ENCODE peak calls at places on chromosome 18, in ten cellular contexts. I is tibial artery, F is HCT116, Y is MCF 10A, J is omental fat pad, H is keratinocyte, L is cardiac muscle cell, N is PC-3, C is suprapubic skin, K is CD14-positive monocyte. P is an unnamed sample.

GRCh38 chr18:27746241-27746640 is 430.7 kb downstream of the CDH2 start:
- DNase-seq in L (no peak), J (no peak), I (no peak), C (no peak), H (no peak), Y (no peak), K (no peak), N (no peak), F (no peak), P (no peak)

GRCh38 chr18:49055787-49056186 is 105.0 kb upstream of the SMAD7 start:
- DNase-seq in Y (peak; percentile 75), C (no peak), F (no peak), J (no peak), K (peak; percentile 94), H (no peak), N (peak; percentile 5), I (peak; percentile 87), L (peak; percentile 74), P (peak; percentile 46)

GRCh38 chr18:6835345-6835744 is 105.8 kb downstream of the ARHGAP28 start:
- DNase-seq in H (no peak), Y (no peak), J (no peak), C (no peak), N (peak; percentile 20), I (no peak), L (no peak), F (no peak), K (no peak), P (no peak)

GRCh38 chr18:35055726-35056125 is 14.5 kb downstream of the MAPRE2 start:
- DNase-seq in F (no peak), N (no peak), C (no peak), H (no peak), J (no peak), K (no peak), L (no peak), Y (no peak), I (no peak), P (no peak)

GRCh38 chr18:79609841-79610281 is 69.7 kb upstream of the CTDP1 start:
- DNase-seq in I (no peak), J (no peak), L (no peak), H (no peak), Y (no peak), F (no peak), N (no peak), K (peak; percentile 42), C (peak; percentile 69), P (no peak)

GRCh38 chr18:8368490-8369217 is 240.6 kb upstream of the RAB12 start:
- DNase-seq in F (no peak), Y (no peak), H (no peak), I (no peak), N (no peak), K (no peak), C (no peak), L (no peak), J (no peak), P (no peak)

GRCh38 chr18:79922971-79923411 is 28.5 kb downstream of the SLC66A2 start:
- DNase-seq in N (no peak), L (no peak), J (peak; percentile 2), I (peak; percentile 10), H (no peak), C (peak; percentile 71), Y (no peak), K (peak; percentile 27), F (no peak), P (peak; percentile 13)

GRCh38 chr18:59697236-59697932 is at the start of gene CCBE1:
- DNase-seq in Y (peak; percentile 85), J (peak; percentile 56), C (peak; percentile 85), L (peak; percentile 81), K (no peak), H (no peak), F (peak; percentile 29), N (peak; percentile 84), I (no peak), P (peak; percentile 74)

GRCh38 chr18:13558790-13559189 is 167.6 kb downstream of the FAM210A start:
- DNase-seq in F (no peak), J (no peak), I (no peak), Y (no peak), N (no peak), L (no peak), K (no peak), H (no peak), C (no peak), P (no peak)

GRCh38 chr18:36688020-36688965 is 140.5 kb downstream of the TPGS2 start:
- DNase-seq in F (peak; percentile 52), Y (peak; percentile 75), C (no peak), J (peak; percentile 60), L (peak; percentile 80), N (peak; percentile 66), K (no peak), I (peak; percentile 79), H (no peak), P (peak; percentile 55)

GRCh38 chr18:50115095-50115494 is 79.9 kb downstream of the MYO5B start:
- DNase-seq in K (no peak), H (no peak), N (no peak), J (no peak), F (no peak), L (peak; percentile 52), C (no peak), I (no peak), Y (peak; percentile 53), P (no peak)

GRCh38 chr18:50113726-50114125 is 81.2 kb downstream of the MYO5B start:
- DNase-seq in K (no peak), L (no peak), J (no peak), N (no peak), C (no peak), Y (no peak), F (no peak), H (no peak), I (no peak), P (no peak)

GRCh38 chr18:50107468-50107867 is 87.5 kb downstream of the MYO5B start:
- DNase-seq in H (no peak), C (no peak), L (no peak), J (no peak), Y (no peak), I (no peak), K (no peak), F (no peak), N (no peak), P (no peak)

GRCh38 chr18:50114448-50114847 is 80.5 kb downstream of the MYO5B start:
- DNase-seq in H (no peak), L (no peak), F (no peak), Y (no peak), K (no peak), I (no peak), C (no peak), N (no peak), J (no peak), P (no peak)

GRCh38 chr18:50111398-50111797 is 83.5 kb downstream of the MYO5B start:
- DNase-seq in H (no peak), J (no peak), K (no peak), F (no peak), I (no peak), N (peak; percentile 11), L (no peak), C (no peak), Y (peak; percentile 33), P (no peak)
- TF ChIP-seq CTCF in H (peak; percentile 16), J (no peak), K (no peak), F (peak; percentile 23), I (no peak), N (no peak), L (no peak), C (no peak), Y (peak; percentile 16), P (peak; percentile 26)

DNA sequence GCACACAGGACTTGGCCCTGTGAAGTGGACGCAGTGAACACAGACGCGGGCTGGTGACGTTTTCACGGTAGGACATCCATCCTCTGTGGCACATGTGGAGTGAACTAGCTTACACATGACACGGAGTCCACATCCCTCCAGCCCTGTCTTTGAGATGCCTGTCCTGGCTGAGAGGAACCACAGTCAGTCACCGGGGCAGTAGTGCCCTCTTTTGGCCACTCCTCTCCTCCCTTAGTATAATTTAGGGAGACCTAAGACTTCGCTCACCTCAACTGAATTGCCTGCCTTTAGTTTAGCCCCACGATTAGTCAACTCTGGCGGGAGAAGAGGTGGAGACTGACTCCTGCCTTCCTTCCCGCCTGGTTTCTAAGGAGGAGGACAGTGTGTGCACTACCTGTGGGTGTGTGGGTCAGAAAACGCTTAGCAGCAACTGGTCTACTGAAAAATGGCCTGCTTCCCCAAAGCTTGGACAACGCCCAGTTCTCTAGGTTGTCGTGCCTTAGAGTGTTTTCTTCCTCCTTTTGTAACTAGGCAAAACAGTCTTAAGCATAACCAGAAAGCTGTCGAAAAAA is 70.6 kb downstream of the MBP start:
- DNase-seq in N (no peak), L (no peak), K (peak; percentile 85), C (no peak), F (no peak), H (no peak), Y (no peak), J (no peak), I (no peak), P (peak; percentile 57)
- TF ChIP-seq CTCF in N (peak; percentile 36), L (no peak), K (peak; percentile 59), C (no peak), F (no peak), H (no peak), Y (no peak), J (no peak), I (no peak), P (no peak)

DNA sequence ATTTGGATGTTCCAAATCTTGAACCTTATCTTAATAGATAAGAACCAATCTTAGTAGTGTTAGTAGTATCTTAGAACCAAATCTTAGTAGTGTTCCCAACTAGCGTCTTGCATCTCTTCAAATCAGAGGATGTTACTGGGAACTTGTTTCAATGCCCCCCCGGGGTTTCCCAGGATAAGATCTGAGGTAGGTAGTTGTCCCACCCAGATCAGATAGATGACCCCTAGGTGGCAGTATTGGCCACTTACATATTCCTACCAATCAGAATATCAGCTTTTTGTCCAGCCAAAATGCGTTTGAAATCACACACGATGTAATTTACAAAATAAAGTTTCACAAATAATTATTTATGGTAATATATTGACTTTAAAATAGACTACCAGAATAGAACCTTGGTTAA is 314.8 kb downstream of the MBD2 start:
- DNase-seq in H (no peak), N (peak; percentile 70), C (no peak), L (no peak), J (no peak), F (peak; percentile 19), Y (peak; percentile 63), K (no peak), I (no peak), P (no peak)
- TF ChIP-seq CTCF in H (peak; percentile 53), N (peak; percentile 86), C (no peak), L (no peak), J (no peak), F (peak; percentile 67), Y (peak; percentile 57), K (peak; percentile 24), I (peak; percentile 10), P (no peak)

GRCh38 chr18:51687845-51688585 is 490.5 kb upstream of the MEX3C start:
- DNase-seq in L (no peak), I (no peak), Y (no peak), H (no peak), F (no peak), K (no peak), J (no peak), C (no peak), N (no peak), P (no peak)
- TF ChIP-seq CTCF in L (no peak), I (no peak), Y (no peak), H (no peak), F (no peak), K (no peak), J (no peak), C (no peak), N (no peak), P (no peak)

P was measured in mucosa of descending colon.